ENCODE peak calls at places on chromosomes 4 and X, in seven cellular contexts. D is IMR-90, T is suprapubic skin, Q is HCT116, F is lung, U is left lung, W is dorsolateral prefrontal cortex. B is an unnamed sample.
A peak's percentile ranks its signal among the peaks of the same experiment; 100 is the strongest.

GRCh38 chr4:1509366-1509765 is 103.1 kb upstream of the NKX1-1 start:
- DNase-seq in D (no peak), T (no peak), Q (no peak), F (no peak), U (peak; percentile 53), W (no peak), B (no peak)

GRCh38 chr4:39892988-39893692 is 84.6 kb downstream of the PDS5A start:
- DNase-seq in D (no peak), T (no peak), Q (no peak), F (no peak), U (no peak), W (no peak), B (no peak)

GRCh38 chrX:66200855-66201795 is 37.1 kb downstream of the HEPH start:
- DNase-seq in D (peak; percentile 17), T (no peak), Q (no peak), F (no peak), U (no peak), W (no peak), B (no peak)

GRCh38 chrX:29535212-29536162 is 679.9 kb upstream of the MAGEB2 start:
- DNase-seq in D (peak; percentile 31), T (no peak), Q (no peak), F (no peak), U (no peak), W (no peak), B (no peak)

GRCh38 chr4:87865288-87865687 is 32.5 kb downstream of the MEPE start:
- DNase-seq in D (no peak), T (no peak), Q (no peak), F (no peak), U (no peak), W (no peak), B (no peak)

GRCh38 chr4:25787891-25788331 is 74.9 kb downstream of the SEL1L3 start:
- DNase-seq in D (no peak), T (no peak), Q (no peak), F (peak; percentile 35), U (no peak), W (no peak), B (no peak)

GRCh38 chr4:32268949-32269348 is 1548.8 kb downstream of the PCDH7 start:
- DNase-seq in D (no peak), T (no peak), Q (peak; percentile 7), F (no peak), U (no peak), W (no peak), B (no peak)

GRCh38 chrX:23694606-23695005 is 27.3 kb downstream of the PRDX4 start:
- DNase-seq in D (peak; percentile 57), T (no peak), Q (peak; percentile 21), F (peak; percentile 61), U (no peak), W (peak; percentile 57), B (peak; percentile 56)

GRCh38 chrX:108225456-108225730 is 133.8 kb downstream of the ATG4A start:
- DNase-seq in D (no peak), T (no peak), Q (no peak), F (no peak), U (no peak), W (no peak), B (no peak)

GRCh38 chrX:1601051-1601767 is 9.8 kb downstream of the AKAP17A start:
- DNase-seq in D (no peak), T (no peak), Q (no peak), F (no peak), U (peak; percentile 79), W (peak; percentile 30), B (no peak)

GRCh38 chr4:109921384-109921808 is 8.7 kb downstream of the EGF start:
- DNase-seq in D (peak; percentile 86), T (no peak), Q (no peak), F (no peak), U (no peak), W (no peak), B (no peak)

GRCh38 chr4:3291969-3292570 is 751 bp upstream of the RGS12 start:
- DNase-seq in D (no peak), T (peak; percentile 83), Q (peak; percentile 8), F (peak; percentile 57), U (peak; percentile 92), W (no peak), B (no peak)

GRCh38 chrX:116272328-116272727 is 101.8 kb downstream of the AGTR2 start:
- DNase-seq in D (peak; percentile 69), T (no peak), Q (peak; percentile 70), F (peak; percentile 30), U (no peak), W (no peak), B (no peak)

GRCh38 chrX:69149466-69150293 is 15.6 kb downstream of the PJA1 start:
- DNase-seq in D (no peak), T (peak; percentile 38), Q (no peak), F (no peak), U (no peak), W (no peak), B (no peak)
- H3K4me3 ChIP-seq in D (no peak overlapping the region), T (no peak overlapping the region), Q (peak overlapping the region; percentile 41), F (no peak overlapping the region), U (no peak overlapping the region), W (no peak overlapping the region), B (no peak overlapping the region)

GRCh38 chr4:107838138-107838618 is 13.4 kb downstream of the SGMS2 start:
- DNase-seq in D (peak; percentile 25), T (no peak), Q (no peak), F (no peak), U (no peak), W (no peak), B (no peak)
- H3K27ac ChIP-seq in D (no peak overlapping the region), T (peak overlapping the region; percentile 57), Q (no peak overlapping the region), F (no peak overlapping the region), U (peak overlapping the region; percentile 91), W (no peak overlapping the region), B (no peak overlapping the region)

GRCh38 chrX:80174925-80175574 is 160.5 kb downstream of the TBX22 start:
- DNase-seq in D (no peak), T (no peak), Q (no peak), F (peak; percentile 29), U (no peak), W (no peak), B (no peak)

GRCh38 chrX:80173261-80173660 is 158.7 kb downstream of the TBX22 start:
- DNase-seq in D (no peak), T (no peak), Q (no peak), F (no peak), U (no peak), W (no peak), B (no peak)
- TF ChIP-seq CTCF in D (no peak), T (no peak), Q (no peak), F (no peak), U (no peak), W (no peak), B (no peak)

DNA sequence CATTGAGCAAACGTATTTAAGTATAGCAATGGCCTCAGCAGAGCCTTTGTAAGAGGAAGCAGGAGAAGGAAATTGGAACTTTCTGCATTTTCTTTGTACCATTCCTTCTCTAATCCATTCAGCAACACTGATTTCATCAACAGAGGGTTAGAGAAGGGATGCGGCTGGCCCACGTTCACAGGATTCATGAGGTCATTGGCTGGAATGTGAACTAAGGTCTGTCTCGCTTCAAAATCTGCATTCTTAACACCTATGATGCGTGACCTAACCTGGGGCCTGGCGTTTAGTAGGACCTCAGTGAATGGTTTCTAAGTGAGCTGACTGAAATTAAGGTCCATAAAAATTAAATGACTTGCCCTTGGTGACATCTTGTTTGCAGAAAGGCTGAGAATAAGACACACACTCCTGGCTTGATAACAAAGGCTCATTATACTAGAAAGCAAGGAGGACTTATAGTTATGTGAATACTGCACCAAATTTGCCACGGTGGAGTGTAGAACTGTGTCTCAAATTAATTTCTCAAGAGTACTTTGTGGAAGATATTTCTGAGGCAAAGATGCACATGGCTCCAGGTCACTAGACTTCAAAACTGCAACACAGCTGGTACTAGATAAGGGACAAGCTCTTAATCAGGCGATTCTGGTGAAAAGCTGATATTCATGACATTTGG is 25.4 kb downstream of the FGFBP1 start:
- DNase-seq in D (peak; percentile 33), T (no peak), Q (no peak), F (no peak), U (no peak), W (no peak), B (no peak)
- H3K4me3 ChIP-seq in D (no peak overlapping the region), T (no peak overlapping the region), Q (no peak overlapping the region), F (no peak overlapping the region), U (no peak overlapping the region), W (no peak overlapping the region), B (no peak overlapping the region)

GRCh38 chr4:184280591-184281071 is 63.0 kb upstream of the ENPP6 start:
- DNase-seq in D (no peak), T (no peak), Q (no peak), F (no peak), U (no peak), W (no peak), B (no peak)

GRCh38 chr4:184283659-184284335 is 66.1 kb upstream of the ENPP6 start:
- DNase-seq in D (no peak), T (no peak), Q (no peak), F (no peak), U (no peak), W (peak; percentile 58), B (no peak)

GRCh38 chr4:184282895-184283654 is 65.4 kb upstream of the ENPP6 start:
- DNase-seq in D (no peak), T (no peak), Q (no peak), F (no peak), U (no peak), W (no peak), B (no peak)

GRCh38 chr4:184281231-184282139 is 63.8 kb upstream of the ENPP6 start:
- DNase-seq in D (no peak), T (no peak), Q (no peak), F (no peak), U (no peak), W (no peak), B (no peak)

DNA sequence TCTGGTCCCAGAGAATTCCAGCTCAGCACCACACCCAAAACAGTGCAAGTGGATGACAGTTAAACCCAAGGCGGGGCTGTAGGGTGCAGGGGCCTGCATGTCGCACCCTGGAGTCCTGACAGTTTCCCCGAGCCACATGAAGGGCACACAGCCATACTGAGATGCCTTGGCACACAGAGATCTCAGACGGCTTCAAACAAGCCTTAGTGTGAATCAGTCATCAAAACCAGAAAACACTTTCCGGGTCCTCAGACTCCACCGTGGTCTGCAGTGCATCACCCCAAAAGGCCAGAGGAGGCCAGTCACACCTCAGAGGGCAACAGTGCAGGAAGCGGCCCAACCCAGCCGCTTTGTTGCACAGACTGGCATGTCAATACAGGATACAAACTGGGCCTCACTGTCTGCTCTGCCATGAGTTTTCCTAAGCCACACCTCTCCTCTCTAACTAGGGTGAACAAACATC is 64.6 kb upstream of the ENPP6 start:
- DNase-seq in D (no peak), T (no peak), Q (no peak), F (peak; percentile 41), U (no peak), W (no peak), B (peak; percentile 67)
- H3K27ac ChIP-seq in D (no peak overlapping the region), T (peak overlapping the region; percentile 62), Q (no peak overlapping the region), F (no peak overlapping the region), U (peak overlapping the region; percentile 55), W (peak overlapping the region; percentile 89), B (no peak overlapping the region)

GRCh38 chr4:112518675-112519074 is 2.7 kb upstream of the NEUROG2 start:
- DNase-seq in D (no peak), T (no peak), Q (no peak), F (no peak), U (no peak), W (no peak), B (no peak)
- TF ChIP-seq CTCF in D (no peak), T (no peak), Q (no peak), F (no peak), U (no peak), W (no peak), B (no peak)